ENCODE peak calls at places on chromosomes 1 and 21, in five cellular contexts. X is CD8-positive, alpha-beta T cell; W is esophagus squamous epithelium; H is uterus; C is ascending aorta. Z is an unnamed sample. For H3K4me1, the result is how much of the 10 kb centered on the place peaks cover.

GRCh38 chr21:38741092-38741975 is 64.4 kb upstream of the ETS2 start:
- DNase-seq in X (no peak), W (no peak), H (no peak), C (no peak), Z (no peak)

GRCh38 chr1:213375002-213375401 is 324.0 kb downstream of the RPS6KC1 start:
- DNase-seq in X (no peak), W (no peak), H (no peak), C (no peak), Z (no peak)

GRCh38 chr1:44377925-44378784 is 23.1 kb upstream of the ERI3 start:
- DNase-seq in X (peak), W (no peak), H (no peak), C (no peak), Z (peak)

GRCh38 chr1:95276429-95276828 is 42.4 kb downstream of the RWDD3 start:
- DNase-seq in X (no peak), W (no peak), H (no peak), C (no peak), Z (no peak)

GRCh38 chr1:58909914-58910681 is 126.3 kb upstream of the JUN start:
- DNase-seq in X (no peak), W (no peak), H (no peak), C (no peak), Z (no peak)

GRCh38 chr1:245823408-245824147 is 668.8 kb downstream of the KIF26B start:
- DNase-seq in X (no peak), W (no peak), H (no peak), C (no peak), Z (no peak)

GRCh38 chr1:111690306-111690617 is 48.9 kb downstream of the INKA2 start:
- DNase-seq in X (no peak), W (no peak), H (peak), C (no peak), Z (no peak)

GRCh38 chr1:82838066-82838465 is 1037.3 kb downstream of the ADGRL2 start:
- DNase-seq in X (no peak), W (no peak), H (no peak), C (no peak), Z (no peak)

GRCh38 chr1:181643631-181644030 is 160.3 kb downstream of the CACNA1E start:
- DNase-seq in X (no peak), W (no peak), H (no peak), C (no peak), Z (no peak)

GRCh38 chr1:110436635-110437034 is 14.3 kb upstream of the PROK1 start:
- DNase-seq in X (no peak), W (no peak), H (no peak), C (no peak), Z (no peak)

GRCh38 chr1:47317841-47318240 is 3.9 kb upstream of the STIL start:
- DNase-seq in X (no peak), W (no peak), H (no peak), C (no peak), Z (no peak)

GRCh38 chr1:45326627-45327591 is at the start of gene HPDL:
- DNase-seq in X (peak), W (no peak), H (peak), C (no peak), Z (peak)

GRCh38 chr1:168739908-168740307 is 10.9 kb upstream of the DPT start:
- DNase-seq in X (no peak), W (no peak), H (no peak), C (no peak), Z (no peak)

GRCh38 chr1:236618507-236618906 is 14.2 kb upstream of the HEATR1 start:
- DNase-seq in X (no peak), W (no peak), H (no peak), C (no peak), Z (no peak)

GRCh38 chr1:189899686-189900495 is 577.8 kb downstream of the BRINP3 start:
- DNase-seq in X (no peak), W (no peak), H (no peak), C (no peak), Z (no peak)

GRCh38 chr1:117059334-117059677 is 820 bp upstream of the TTF2 start:
- DNase-seq in X (peak), W (no peak), H (no peak), C (no peak), Z (no peak)

GRCh38 chr1:4071675-4072074 is 171.6 kb upstream of the C1orf174 start:
- DNase-seq in X (no peak), W (no peak), H (no peak), C (no peak), Z (no peak)

GRCh38 chr1:4068076-4068475 is 168.0 kb upstream of the C1orf174 start:
- DNase-seq in X (no peak), W (no peak), H (no peak), C (no peak), Z (no peak)

GRCh38 chr1:4075436-4076225 is 175.6 kb upstream of the C1orf174 start:
- DNase-seq in X (no peak), W (no peak), H (no peak), C (no peak), Z (no peak)

GRCh38 chr1:4076346-4076745 is 176.3 kb upstream of the C1orf174 start:
- DNase-seq in X (no peak), W (no peak), H (no peak), C (no peak), Z (no peak)

DNA sequence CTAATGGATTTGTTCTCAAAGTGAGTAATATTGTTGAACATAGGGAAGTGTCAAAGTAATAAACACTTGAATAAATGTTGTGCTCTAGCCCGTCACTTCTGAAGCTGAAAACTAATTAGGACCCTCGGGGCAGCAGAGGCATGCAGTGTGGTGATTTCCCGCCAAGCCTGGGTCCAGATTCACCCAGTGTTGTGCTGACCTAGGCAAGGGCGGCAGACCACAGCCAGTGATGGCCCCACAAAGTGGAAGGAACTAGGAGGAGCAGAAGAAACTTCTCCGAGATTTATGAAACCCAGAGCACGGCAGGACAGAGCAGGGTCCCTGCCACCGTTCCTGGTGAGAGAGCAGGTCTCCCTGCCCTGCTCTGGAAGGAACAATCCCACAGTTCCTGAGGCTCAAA is 172.7 kb upstream of the C1orf174 start:
- DNase-seq in X (no peak), W (no peak), H (no peak), C (no peak), Z (no peak)
- TF ChIP-seq CTCF in X (no peak), W (no peak), H (no peak), C (no peak), Z (no peak)

GRCh38 chr21:45828580-45829565 is 152.7 kb upstream of the COL6A1 start:
- DNase-seq in X (no peak), W (no peak), H (no peak), C (no peak), Z (no peak)

GRCh38 chr21:45827881-45828579 is 153.5 kb upstream of the COL6A1 start:
- DNase-seq in X (no peak), W (no peak), H (no peak), C (no peak), Z (no peak)

GRCh38 chr21:45830720-45831366 is 150.7 kb upstream of the COL6A1 start:
- DNase-seq in X (no peak), W (no peak), H (peak), C (no peak), Z (no peak)

GRCh38 chr21:45830221-45830640 is 151.3 kb upstream of the COL6A1 start:
- DNase-seq in X (no peak), W (no peak), H (no peak), C (no peak), Z (no peak)

GRCh38 chr21:45829566-45830147 is 151.9 kb upstream of the COL6A1 start:
- DNase-seq in X (no peak), W (no peak), H (no peak), C (no peak), Z (no peak)
- H3K27ac ChIP-seq in X (no peak), W (no peak), H (no peak), C (no peak), Z (no peak)

GRCh38 chr1:8866792-8867415 is 11.6 kb downstream of the ENO1 start:
- DNase-seq in X (no peak), W (no peak), H (no peak), C (no peak), Z (no peak)
- H3K4me1 ChIP-seq in X (under half), W (under half), H (under half), C (under half), Z (under half)

GRCh38 chr21:42539342-42539741 is 25.7 kb downstream of the SLC37A1 start:
- DNase-seq in X (no peak), W (no peak), H (no peak), C (no peak), Z (no peak)

GRCh38 chr21:42540396-42540795 is 26.7 kb downstream of the SLC37A1 start:
- DNase-seq in X (no peak), W (no peak), H (no peak), C (no peak), Z (no peak)

GRCh38 chr21:42537106-42537742 is 23.6 kb downstream of the SLC37A1 start:
- DNase-seq in X (no peak), W (no peak), H (no peak), C (no peak), Z (no peak)

GRCh38 chr21:42539931-42540343 is 26.3 kb downstream of the SLC37A1 start:
- DNase-seq in X (no peak), W (no peak), H (no peak), C (no peak), Z (no peak)

DNA sequence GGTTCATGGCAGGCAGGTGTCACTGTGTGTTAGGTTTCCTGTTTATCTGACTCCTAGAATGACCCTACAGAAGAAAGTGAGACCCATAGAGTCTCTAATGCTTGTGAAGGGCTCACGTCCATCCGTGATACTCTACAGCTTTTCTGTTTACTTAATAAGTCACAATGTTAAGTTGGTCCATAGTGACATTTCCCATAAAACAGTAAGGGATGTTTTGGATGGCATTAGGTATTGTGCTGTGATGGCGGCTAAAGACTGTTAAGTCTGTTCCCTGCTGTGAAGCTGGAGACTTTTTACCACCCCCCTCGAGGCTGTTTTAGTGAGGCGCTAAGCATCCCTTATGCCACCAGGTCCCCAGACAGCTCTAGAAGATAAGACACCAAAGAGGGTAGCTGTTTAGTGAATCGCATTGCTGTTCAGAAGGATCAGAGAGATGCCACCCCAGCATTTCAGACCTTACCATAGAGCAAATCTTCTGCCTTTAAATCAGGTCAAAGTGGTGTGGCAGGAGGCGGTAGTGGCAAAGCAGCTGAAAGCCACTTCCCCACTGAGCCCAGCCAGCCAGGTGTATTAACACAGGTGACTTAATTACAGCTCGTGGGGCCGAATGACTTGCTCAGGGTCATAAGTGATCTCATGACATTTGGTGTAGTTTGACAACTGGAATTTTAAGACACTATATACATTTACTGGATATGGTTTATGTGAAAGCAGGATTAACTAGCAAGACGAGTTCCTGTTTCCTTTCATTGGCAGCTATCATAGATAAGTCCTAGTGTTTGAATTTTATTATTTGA is 25.0 kb downstream of the SLC37A1 start:
- DNase-seq in X (no peak), W (no peak), H (no peak), C (no peak), Z (no peak)
- TF ChIP-seq CTCF in X (no peak), W (no peak), H (no peak), C (no peak), Z (no peak)

DNA sequence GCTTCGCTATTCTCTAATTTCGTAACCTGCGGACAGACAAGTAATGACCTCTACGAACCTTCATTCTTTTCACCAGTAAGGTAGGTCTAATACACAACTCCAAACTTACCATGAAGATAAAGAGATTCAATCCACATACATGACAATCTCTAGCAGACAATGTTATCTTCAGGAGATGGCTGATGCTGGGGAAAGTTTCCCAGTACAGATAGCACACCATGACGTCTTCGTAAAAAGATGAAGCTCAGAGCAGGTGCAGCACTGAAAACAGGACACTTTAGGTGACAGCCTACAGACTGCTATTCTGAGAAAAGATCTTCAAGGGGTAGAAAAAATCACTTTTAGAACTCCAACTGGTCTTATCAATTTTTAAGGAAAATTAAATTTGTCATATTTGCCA is 41.3 kb downstream of the ZNF281 start:
- DNase-seq in X (no peak), W (no peak), H (no peak), C (no peak), Z (no peak)
- H3K27ac ChIP-seq in X (no peak), W (no peak), H (no peak), C (no peak), Z (peak)

DNA sequence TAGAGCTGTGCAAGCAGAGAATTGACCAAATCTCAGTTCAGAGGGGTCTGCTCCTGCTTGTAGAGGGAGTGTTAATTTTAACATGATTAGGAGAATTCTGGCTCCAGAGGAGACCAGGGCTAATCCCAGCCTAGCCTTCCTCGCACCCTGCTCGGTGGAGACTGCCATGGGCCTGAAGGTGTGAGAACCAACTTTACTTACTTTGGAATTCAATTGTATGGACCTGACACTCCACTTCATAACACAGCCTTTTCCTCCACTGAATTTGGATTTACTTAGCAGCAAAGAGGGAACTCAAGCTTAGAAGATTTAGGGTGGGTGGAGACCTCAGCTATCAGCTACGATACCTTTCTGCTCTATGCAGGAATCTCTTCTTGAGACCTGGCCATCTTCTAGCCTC is 11.5 kb downstream of the PLXNA2 start:
- DNase-seq in X (no peak), W (no peak), H (no peak), C (no peak), Z (no peak)
- H3K4me1 ChIP-seq in X (under half), W (under half), H (under half), C (half or more), Z (half or more)

GRCh38 chr1:48530727-48531351 is 58.8 kb upstream of the SPATA6 start:
- DNase-seq in X (no peak), W (no peak), H (no peak), C (no peak), Z (no peak)
- TF ChIP-seq CTCF in X (no peak), W (peak), H (no peak), C (no peak), Z (peak)

DNA sequence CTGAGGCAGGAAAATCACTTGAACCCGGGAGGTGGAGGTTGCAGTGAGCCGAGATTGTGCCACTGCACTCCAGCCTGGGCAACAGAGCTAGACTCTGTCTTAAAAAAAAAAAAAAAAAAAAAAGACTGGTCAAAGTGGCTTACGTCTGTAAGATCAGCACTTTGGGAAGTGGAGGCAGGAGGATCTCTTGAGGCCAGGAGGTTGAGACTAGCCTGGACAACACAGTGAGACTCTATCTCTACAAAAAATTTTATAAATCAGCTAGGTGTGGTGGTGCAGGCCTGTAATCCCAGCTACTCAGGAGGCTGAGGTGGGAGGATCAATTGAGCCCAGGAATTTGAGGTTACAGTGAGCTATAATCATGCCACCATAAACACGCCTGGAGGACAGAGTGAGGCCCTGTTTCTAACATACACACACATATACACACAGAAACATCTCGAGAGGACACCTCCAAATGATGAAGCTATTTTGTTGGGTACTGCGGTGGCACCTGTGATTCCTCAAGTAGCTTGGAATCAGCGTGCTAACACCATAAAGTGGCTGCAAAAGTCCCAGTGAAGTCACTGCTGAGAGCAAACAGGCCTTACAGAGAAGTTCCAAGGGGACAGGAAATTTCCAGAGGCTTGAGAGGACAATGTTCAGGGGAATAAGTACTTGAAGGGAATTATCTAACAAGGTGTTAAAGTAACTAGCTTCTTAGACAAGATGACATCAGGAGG is 1.4 kb downstream of the NADK start:
- DNase-seq in X (no peak), W (no peak), H (no peak), C (no peak), Z (no peak)
- H3K27ac ChIP-seq in X (no peak), W (peak), H (peak), C (peak), Z (peak)

Z was measured in left ventricle myocardium inferior.